ENCODE peak calls at places on chromosomes 3 and 15, in eight cellular contexts. O, H, K, C, T, R, I and F are unnamed samples.

GRCh38 chr3:12131351-12131750 is 27.4 kb downstream of the TIMP4 start:
- DNase-seq in I (no peak), T (no peak), H (no peak), C (no peak), R (no peak), K (no peak), O (no peak), F (no peak)

GRCh38 chr15:100345438-100345837 is 3.7 kb upstream of the ADAMTS17 start:
- DNase-seq in O (no peak), R (no peak), T (no peak), I (no peak), K (no peak), H (no peak), C (no peak), F (no peak)

GRCh38 chr3:190443257-190443656 is 6.4 kb downstream of the TMEM207 start:
- DNase-seq in O (no peak), I (no peak), K (no peak), H (no peak), C (no peak), T (no peak), R (peak; percentile 40), F (no peak)

GRCh38 chr15:88982946-88983342 is 69.8 kb upstream of the MFGE8 start:
- DNase-seq in T (no peak), K (no peak), H (no peak), C (no peak), I (no peak), R (no peak), O (no peak), F (no peak)

GRCh38 chr15:85398822-85399221 is 18.4 kb downstream of the AKAP13 start:
- DNase-seq in H (no peak), C (no peak), I (no peak), O (no peak), T (no peak), K (no peak), R (no peak), F (no peak)

GRCh38 chr3:133966954-133967353 is 62.8 kb downstream of the SLCO2A1 start:
- DNase-seq in C (no peak), K (no peak), R (no peak), I (no peak), T (no peak), O (no peak), H (no peak), F (no peak)

GRCh38 chr3:24254649-24255048 is 240.0 kb downstream of the THRB start:
- DNase-seq in R (peak; percentile 84), I (no peak), T (no peak), C (no peak), K (no peak), O (no peak), H (no peak), F (no peak)

GRCh38 chr3:170470063-170471006 is 51.7 kb downstream of the CLDN11 start:
- DNase-seq in I (no peak), T (no peak), C (no peak), H (no peak), R (peak; percentile 22), K (no peak), O (no peak), F (no peak)

GRCh38 chr3:126340081-126340511 is 17.1 kb downstream of the KLF15 start:
- DNase-seq in T (peak; percentile 13), C (no peak), H (no peak), K (no peak), I (no peak), R (no peak), O (peak; percentile 25), F (peak; percentile 68)

GRCh38 chr15:75698399-75698747 is 14.3 kb downstream of the CSPG4 start:
- DNase-seq in C (no peak), T (no peak), R (no peak), O (no peak), I (no peak), H (no peak), K (no peak), F (no peak)
- H3K4me1 ChIP-seq in C (peaks cover 16% of the 10 kb centered on the region), T (no peaks in the 10 kb centered on the region), R (peaks cover 32% of the 10 kb centered on the region), O (peaks cover 86% of the 10 kb centered on the region), I (peaks cover 17% of the 10 kb centered on the region), H (peaks cover 8% of the 10 kb centered on the region), K (peaks cover 86% of the 10 kb centered on the region), F (peaks cover 24% of the 10 kb centered on the region)

GRCh38 chr15:45091581-45091980 is 22.4 kb downstream of the DUOX2 start:
- DNase-seq in I (peak; percentile 39), R (no peak), H (no peak), T (no peak), O (peak; percentile 43), C (no peak), K (no peak), F (peak; percentile 55)
- H3K27me3 ChIP-seq in I (no peaks in the 10 kb centered on the region), R (peaks cover 8% of the 10 kb centered on the region), H (no peaks in the 10 kb centered on the region), T (no peaks in the 10 kb centered on the region), O (peaks cover 9% of the 10 kb centered on the region), C (no peaks in the 10 kb centered on the region), K (peaks cover 3% of the 10 kb centered on the region), F (no peaks in the 10 kb centered on the region)

GRCh38 chr3:113241292-113242033 is 30.1 kb downstream of the BOC start:
- DNase-seq in T (no peak), K (no peak), R (peak; percentile 14), C (no peak), I (no peak), O (no peak), H (no peak), F (no peak)
- H3K4me1 ChIP-seq in T (no peaks in the 10 kb centered on the region), K (peaks cover 13% of the 10 kb centered on the region), R (peaks cover 6% of the 10 kb centered on the region), C (no peaks in the 10 kb centered on the region), I (peaks cover 2% of the 10 kb centered on the region), O (peaks cover 18% of the 10 kb centered on the region), H (no peaks in the 10 kb centered on the region), F (peaks cover 5% of the 10 kb centered on the region)

GRCh38 chr15:41556657-41557056 is 2.4 kb upstream of the TYRO3 start:
- DNase-seq in K (no peak), R (no peak), O (no peak), I (no peak), C (no peak), T (no peak), H (no peak), F (no peak)
- H3K27me3 ChIP-seq in K (no peaks in the 10 kb centered on the region), R (no peaks in the 10 kb centered on the region), O (no peaks in the 10 kb centered on the region), I (no peaks in the 10 kb centered on the region), C (no peaks in the 10 kb centered on the region), T (no peaks in the 10 kb centered on the region), H (peaks cover 8% of the 10 kb centered on the region), F (no peaks in the 10 kb centered on the region)